ENCODE peak calls at places on chromosome X, in nine cellular contexts. S, J, G, Q, Y, E, F, T and I are unnamed samples. For H3K27me3, the result is how much of the 10 kb centered on the place peaks cover.

GRCh38 chrX:139203681-139204575 is 326.6 kb upstream of the F9 start:
- DNase-seq in S (no peak), J (no peak), G (peak), Q (peak), Y (no peak), E (no peak), F (no peak), T (no peak), I (peak)

GRCh38 chrX:13898603-13899002 is 81.7 kb upstream of the GPM6B start:
- DNase-seq in S (no peak), J (no peak), G (no peak), Q (no peak), Y (no peak), E (peak), F (no peak), T (no peak), I (no peak)

GRCh38 chrX:141924293-141924692 is 20.6 kb downstream of the MAGEC1 start:
- DNase-seq in S (no peak), J (no peak), G (no peak), Q (no peak), Y (no peak), E (peak), F (no peak), T (no peak), I (no peak)

GRCh38 chrX:45771560-45772340 is 571.1 kb upstream of the DIPK2B start:
- DNase-seq in S (no peak), J (no peak), G (no peak), Q (no peak), Y (peak), E (peak), F (no peak), T (peak), I (no peak)

GRCh38 chrX:120731386-120731785 is 101.5 kb upstream of the C1GALT1C1 start:
- DNase-seq in S (no peak), J (no peak), G (no peak), Q (no peak), Y (no peak), E (no peak), F (no peak), T (no peak), I (no peak)

GRCh38 chrX:10903518-10903917 is 207.6 kb upstream of the HCCS start:
- DNase-seq in S (no peak), J (no peak), G (no peak), Q (no peak), Y (no peak), E (no peak), F (no peak), T (no peak), I (no peak)

GRCh38 chrX:132266583-132267355 is 47.5 kb upstream of the RAP2C start:
- DNase-seq in S (peak), J (no peak), G (no peak), Q (no peak), Y (no peak), E (peak), F (no peak), T (no peak), I (no peak)

GRCh38 chrX:9681422-9681821 is 84.2 kb downstream of the GPR143 start:
- DNase-seq in S (no peak), J (no peak), G (no peak), Q (no peak), Y (no peak), E (peak), F (no peak), T (no peak), I (no peak)

GRCh38 chrX:104370089-104370488 is 115.4 kb upstream of the ESX1 start:
- DNase-seq in S (no peak), J (no peak), G (no peak), Q (no peak), Y (no peak), E (no peak), F (no peak), T (no peak), I (peak)

GRCh38 chrX:143058096-143058495 is 32.4 kb downstream of the SPANXN4 start:
- DNase-seq in S (no peak), J (no peak), G (no peak), Q (no peak), Y (no peak), E (no peak), F (no peak), T (no peak), I (no peak)

GRCh38 chrX:8820910-8821527 is 19.8 kb upstream of the FAM9A start:
- DNase-seq in S (no peak), J (no peak), G (no peak), Q (no peak), Y (no peak), E (peak), F (no peak), T (no peak), I (no peak)

GRCh38 chrX:49915352-49916222 is 6.8 kb upstream of the CLCN5 start:
- DNase-seq in S (peak), J (peak), G (peak), Q (peak), Y (peak), E (peak), F (no peak), T (no peak), I (no peak)

GRCh38 chrX:119105826-119106225 is 21.8 kb downstream of the KIAA1210 start:
- DNase-seq in S (no peak), J (no peak), G (no peak), Q (no peak), Y (no peak), E (peak), F (no peak), T (no peak), I (no peak)

GRCh38 chrX:68761086-68761485 is 67.7 kb upstream of the EFNB1 start:
- DNase-seq in S (no peak), J (no peak), G (no peak), Q (no peak), Y (no peak), E (no peak), F (no peak), T (no peak), I (no peak)

GRCh38 chrX:26747877-26748276 is 531.9 kb downstream of the MAGEB5 start:
- DNase-seq in S (no peak), J (no peak), G (no peak), Q (no peak), Y (no peak), E (no peak), F (no peak), T (no peak), I (no peak)

GRCh38 chrX:120274958-120275357 is 24.3 kb downstream of the ZBTB33 start:
- DNase-seq in S (no peak), J (no peak), G (no peak), Q (no peak), Y (no peak), E (no peak), F (no peak), T (no peak), I (no peak)

GRCh38 chrX:23503835-23504539 is 163.3 kb upstream of the PRDX4 start:
- DNase-seq in S (no peak), J (no peak), G (no peak), Q (peak), Y (peak), E (peak), F (no peak), T (peak), I (peak)

GRCh38 chrX:2781226-2781571 is 29.4 kb downstream of the XG start:
- DNase-seq in S (no peak), J (no peak), G (no peak), Q (no peak), Y (no peak), E (no peak), F (no peak), T (no peak), I (no peak)

GRCh38 chrX:3712080-3712869 is 1.2 kb downstream of the PRKX start:
- DNase-seq in S (no peak), J (peak), G (peak), Q (peak), Y (peak), E (peak), F (no peak), T (no peak), I (no peak)

GRCh38 chrX:24259544-24260240 is 54.2 kb downstream of the SUPT20HL2 start:
- DNase-seq in S (peak), J (peak), G (peak), Q (peak), Y (peak), E (peak), F (no peak), T (no peak), I (no peak)

GRCh38 chrX:145549476-145549875 is 268.2 kb upstream of the SLITRK2 start:
- DNase-seq in S (no peak), J (no peak), G (no peak), Q (no peak), Y (no peak), E (no peak), F (no peak), T (no peak), I (no peak)

GRCh38 chrX:38500886-38501285 is 60.5 kb upstream of the TSPAN7 start:
- DNase-seq in S (no peak), J (no peak), G (no peak), Q (no peak), Y (no peak), E (no peak), F (no peak), T (no peak), I (no peak)

GRCh38 chrX:130082244-130083106 is 27.8 kb downstream of the ELF4 start:
- DNase-seq in S (peak), J (no peak), G (peak), Q (no peak), Y (no peak), E (no peak), F (peak), T (peak), I (no peak)

GRCh38 chrX:65451663-65452062 is 82.9 kb downstream of the LAS1L start:
- DNase-seq in S (no peak), J (no peak), G (peak), Q (no peak), Y (peak), E (peak), F (no peak), T (no peak), I (no peak)

GRCh38 chrX:150664290-150664689 is 28.9 kb upstream of the MTMR1 start:
- DNase-seq in S (no peak), J (no peak), G (no peak), Q (peak), Y (no peak), E (no peak), F (no peak), T (no peak), I (peak)

GRCh38 chrX:24748196-24748595 is 54.5 kb downstream of the POLA1 start:
- DNase-seq in S (no peak), J (no peak), G (no peak), Q (no peak), Y (no peak), E (no peak), F (no peak), T (no peak), I (no peak)

GRCh38 chrX:19168609-19169008 is 46.3 kb upstream of the ADGRG2 start:
- DNase-seq in S (no peak), J (no peak), G (no peak), Q (no peak), Y (no peak), E (no peak), F (no peak), T (no peak), I (no peak)
- H3K27me3 ChIP-seq in S (under half), J (under half), G (under half), Q (under half), Y (under half), E (under half), F (under half), T (under half), I (under half)

DNA sequence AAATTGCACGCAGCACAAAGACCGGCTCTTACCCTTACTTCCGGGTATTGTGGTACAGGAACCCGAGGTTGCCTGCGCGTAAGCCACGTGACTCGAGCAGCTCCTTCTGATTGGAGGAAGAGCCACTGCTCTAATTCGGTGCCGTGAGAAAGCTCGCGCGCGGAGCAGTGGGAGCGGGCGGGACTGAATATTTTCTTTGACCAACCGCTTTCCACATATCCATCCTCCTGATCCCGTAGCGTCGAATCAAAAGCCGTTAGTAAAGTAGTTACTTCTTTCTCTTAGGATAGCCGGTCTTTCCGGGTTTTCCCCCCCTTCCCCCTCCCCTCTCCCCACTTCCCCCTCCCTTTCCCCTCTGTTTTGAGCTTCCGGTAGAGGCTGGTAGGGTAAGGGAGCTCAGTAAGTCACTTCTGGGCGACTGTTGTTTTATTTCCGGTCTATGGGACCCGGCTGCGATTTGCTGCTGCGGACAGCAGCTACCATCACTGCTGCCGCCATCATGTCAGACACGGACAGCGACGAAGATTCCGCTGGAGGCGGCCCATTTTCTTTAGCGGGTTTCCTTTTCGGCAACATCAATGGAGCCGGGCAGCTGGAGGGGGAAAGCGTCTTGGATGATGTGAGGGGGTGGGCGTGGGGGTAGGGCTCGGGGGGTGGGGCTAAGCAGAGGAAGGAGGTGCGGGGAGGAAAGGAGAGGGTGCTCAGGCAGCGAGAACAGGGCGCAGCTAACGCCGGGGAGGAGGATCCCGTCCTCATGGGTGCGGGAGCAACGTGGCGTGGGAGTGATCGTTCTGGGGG is at the start of gene TAF1:
- DNase-seq in S (peak), J (peak), G (peak), Q (peak), Y (peak), E (peak), F (peak), T (peak), I (peak)
- TF ChIP-seq POLR2A in S (peak), J (no peak), G (peak), Q (peak), Y (peak), E (peak), F (no peak), T (peak), I (no peak)

DNA sequence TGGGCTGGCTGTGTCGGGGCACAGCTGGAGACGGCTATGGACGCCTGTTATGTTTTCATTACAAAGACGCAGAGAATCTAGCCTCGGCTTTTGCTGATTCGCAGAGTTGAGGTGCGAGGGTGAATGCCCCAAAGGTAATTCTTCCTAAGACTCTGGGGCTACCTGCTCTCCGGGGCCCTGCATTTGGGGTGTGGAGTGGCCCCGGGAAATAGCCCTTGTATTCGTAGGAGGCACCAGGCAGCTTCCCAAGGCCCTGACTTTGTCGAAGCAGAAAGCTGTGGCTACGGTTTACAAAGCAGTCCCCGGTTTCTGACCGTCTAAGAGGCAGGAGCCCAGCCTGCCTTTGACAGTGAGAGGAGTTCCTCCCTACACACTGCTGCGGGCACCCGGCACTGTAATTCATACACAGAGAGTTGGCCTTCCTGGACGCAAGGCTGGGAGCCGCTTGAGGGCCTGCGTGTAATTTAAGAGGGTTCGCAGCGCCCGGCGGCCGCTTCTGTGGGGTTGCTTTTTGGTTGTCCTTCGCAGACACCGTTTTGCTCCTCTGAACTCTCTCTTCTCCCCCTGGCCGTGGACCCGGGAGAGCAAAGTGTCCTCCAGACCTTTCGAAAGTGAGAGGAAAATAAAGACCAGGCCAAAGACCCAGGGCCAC is 1.9 kb downstream of the SHOX start:
- DNase-seq in S (no peak), J (no peak), G (no peak), Q (no peak), Y (no peak), E (no peak), F (no peak), T (no peak), I (no peak)
- H3K27me3 ChIP-seq in S (under half), J (under half), G (under half), Q (under half), Y (under half), E (under half), F (half or more), T (half or more), I (half or more)

GRCh38 chrX:154379569-154379951 is 465 bp downstream of the EMD start:
- DNase-seq in S (no peak), J (no peak), G (no peak), Q (no peak), Y (no peak), E (no peak), F (no peak), T (no peak), I (no peak)

GRCh38 chrX:154378059-154378798 is 866 bp upstream of the EMD start:
- DNase-seq in S (no peak), J (peak), G (peak), Q (peak), Y (peak), E (peak), F (no peak), T (peak), I (peak)

GRCh38 chrX:154380787-154381186 is 1.7 kb downstream of the EMD start:
- DNase-seq in S (no peak), J (no peak), G (no peak), Q (no peak), Y (no peak), E (no peak), F (no peak), T (no peak), I (no peak)

GRCh38 chrX:154380153-154380552 is 1.1 kb downstream of the EMD start:
- DNase-seq in S (no peak), J (no peak), G (no peak), Q (peak), Y (no peak), E (peak), F (no peak), T (no peak), I (no peak)

DNA sequence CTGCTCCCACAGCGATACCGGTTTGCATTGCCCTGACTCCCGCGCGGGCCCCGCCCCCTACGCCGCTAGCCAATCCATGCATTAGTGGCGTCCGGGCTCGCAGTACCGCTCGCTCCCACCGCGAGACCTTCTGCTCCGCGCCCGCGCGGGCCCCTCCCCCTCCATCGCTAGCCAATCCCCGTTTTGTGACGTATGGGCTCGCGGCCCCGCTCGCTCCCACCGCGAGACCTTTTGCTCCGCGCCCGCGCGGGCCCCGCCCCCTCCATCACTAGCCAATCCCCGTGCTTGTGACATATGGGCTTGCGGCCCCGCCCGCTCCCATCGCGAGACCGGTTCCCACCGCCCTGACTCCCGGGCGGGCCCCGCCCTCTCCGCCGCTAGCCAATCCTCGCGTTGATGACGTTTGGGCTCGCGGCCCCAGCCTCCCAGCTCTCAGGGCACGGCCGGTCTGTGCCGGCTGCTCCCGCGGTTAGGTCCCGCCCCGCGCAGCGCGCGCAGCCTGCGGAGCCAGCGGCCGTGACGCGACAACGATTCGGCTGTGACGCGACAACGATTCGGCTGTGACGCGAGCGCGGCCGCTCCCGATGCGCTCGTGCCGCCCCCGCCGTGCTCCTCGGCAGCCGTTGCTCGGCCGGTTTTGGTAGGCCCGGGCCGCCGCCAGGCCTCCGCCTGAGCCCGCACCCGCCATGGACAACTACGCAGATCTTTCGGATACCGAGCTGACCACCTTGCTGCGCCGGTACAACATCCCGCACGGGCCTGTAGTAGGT is at the start of gene EMD:
- DNase-seq in S (peak), J (peak), G (peak), Q (peak), Y (peak), E (peak), F (peak), T (peak), I (peak)
- TF ChIP-seq POLR2A in S (peak), J (peak), G (peak), Q (peak), Y (no peak), E (peak), F (peak), T (peak), I (peak)

GRCh38 chrX:16488959-16489358 is 161.0 kb upstream of the S100G start:
- DNase-seq in S (no peak), J (no peak), G (no peak), Q (no peak), Y (no peak), E (peak), F (no peak), T (no peak), I (no peak)
- H3K27me3 ChIP-seq in S (under half), J (under half), G (under half), Q (under half), Y (under half), E (under half), F (under half), T (under half), I (under half)

DNA sequence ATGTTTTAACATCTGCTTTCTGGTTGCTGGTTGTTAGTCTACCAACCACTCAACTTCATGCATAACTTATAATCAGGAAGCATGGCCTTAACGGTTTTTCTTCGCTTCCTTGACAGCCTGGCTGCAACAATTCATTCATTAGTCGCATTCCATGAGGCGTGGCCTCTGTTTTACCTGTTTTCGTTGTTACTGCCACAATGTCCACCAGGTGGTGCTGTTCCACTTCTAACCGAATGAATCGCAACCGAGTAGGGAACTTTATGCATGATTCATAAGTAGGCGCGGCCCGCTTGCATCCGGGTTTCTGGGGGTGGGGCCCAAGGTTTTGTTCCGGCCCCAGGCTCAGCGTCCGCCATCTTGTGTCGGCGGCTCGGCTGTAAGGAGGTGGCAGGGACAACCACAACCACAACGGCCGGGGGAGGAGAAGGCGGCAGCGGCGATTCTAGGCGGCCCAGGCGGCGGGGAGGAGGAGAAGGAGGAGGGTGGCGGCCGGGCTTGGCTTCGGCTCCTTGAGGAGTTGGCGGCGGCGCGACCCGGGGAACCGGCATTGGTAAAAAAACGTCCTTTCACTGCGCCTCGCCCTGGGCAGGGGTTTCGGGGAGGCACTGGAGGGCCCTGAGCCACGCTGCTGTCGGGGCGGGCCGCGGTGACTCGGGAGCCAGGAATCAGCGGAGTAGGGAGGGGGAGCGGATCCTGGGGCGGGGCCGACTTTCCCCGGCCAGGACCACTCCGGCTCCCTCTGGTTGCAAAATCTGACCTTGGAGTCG is at the start of gene UBA1:
- DNase-seq in S (peak), J (peak), G (peak), Q (peak), Y (peak), E (peak), F (peak), T (peak), I (peak)
- TF ChIP-seq POLR2A in S (peak), J (peak), G (peak), Q (peak), Y (peak), E (peak), F (peak), T (peak), I (peak)

GRCh38 chrX:73447311-73447794 is 500 bp downstream of the CDX4 start:
- DNase-seq in S (no peak), J (no peak), G (no peak), Q (no peak), Y (no peak), E (no peak), F (no peak), T (no peak), I (no peak)

GRCh38 chrX:73446831-73447230 is at the start of gene CDX4:
- DNase-seq in S (no peak), J (no peak), G (no peak), Q (no peak), Y (no peak), E (no peak), F (no peak), T (no peak), I (no peak)

GRCh38 chrX:73448379-73448778 is 1.5 kb downstream of the CDX4 start:
- DNase-seq in S (no peak), J (no peak), G (no peak), Q (no peak), Y (no peak), E (no peak), F (no peak), T (no peak), I (no peak)
- H3K27me3 ChIP-seq in S (under half), J (under half), G (under half), Q (under half), Y (under half), E (under half), F (under half), T (under half), I (half or more)